ENCODE peak calls at places on chromosomes 1 and 21, in six cellular contexts. G, E, M, O, K and L are unnamed samples.
A peak's percentile ranks its signal among the peaks of the same experiment; 100 is the strongest.

GRCh38 chr1:2343023-2343935 is 48.1 kb downstream of the MORN1 start:
- DNase-seq in G (no peak), E (no peak), M (no peak), O (no peak), K (no peak), L (no peak)

GRCh38 chr1:109248797-109249629 is at the start of gene CELSR2:
- DNase-seq in G (peak; percentile 57), E (no peak), M (peak; percentile 97), O (peak; percentile 85), K (no peak), L (peak; percentile 62)

GRCh38 chr1:206609229-206609991 is 2.9 kb downstream of the EIF2D start:
- DNase-seq in G (no peak), E (no peak), M (no peak), O (no peak), K (no peak), L (no peak)

GRCh38 chr1:84574936-84575335 is 696 bp upstream of the CTBS start:
- DNase-seq in G (no peak), E (no peak), M (no peak), O (no peak), K (no peak), L (no peak)

GRCh38 chr1:153533689-153534201 is 2.0 kb downstream of the S100A6 start:
- DNase-seq in G (peak; percentile 87), E (no peak), M (no peak), O (no peak), K (peak; percentile 51), L (no peak)

GRCh38 chr1:46131093-46131492 is 1.3 kb downstream of the PIK3R3 start:
- DNase-seq in G (peak; percentile 47), E (no peak), M (peak; percentile 7), O (no peak), K (no peak), L (no peak)

GRCh38 chr1:6005276-6005917 is 13.2 kb upstream of the NPHP4 start:
- DNase-seq in G (no peak), E (no peak), M (no peak), O (no peak), K (no peak), L (no peak)

GRCh38 chr1:112807117-112807516 is 92.0 kb upstream of the PPM1J start:
- DNase-seq in G (no peak), E (no peak), M (peak; percentile 66), O (no peak), K (no peak), L (no peak)

GRCh38 chr1:224703702-224704408 is 87.7 kb downstream of the CNIH3 start:
- DNase-seq in G (no peak), E (no peak), M (no peak), O (no peak), K (no peak), L (no peak)

GRCh38 chr1:36414384-36414783 is 16.7 kb upstream of the LSM10 start:
- DNase-seq in G (no peak), E (no peak), M (no peak), O (no peak), K (no peak), L (no peak)

GRCh38 chr1:152410599-152410998 is 3.5 kb downstream of the CRNN start:
- DNase-seq in G (no peak), E (no peak), M (peak; percentile 63), O (no peak), K (no peak), L (no peak)

DNA sequence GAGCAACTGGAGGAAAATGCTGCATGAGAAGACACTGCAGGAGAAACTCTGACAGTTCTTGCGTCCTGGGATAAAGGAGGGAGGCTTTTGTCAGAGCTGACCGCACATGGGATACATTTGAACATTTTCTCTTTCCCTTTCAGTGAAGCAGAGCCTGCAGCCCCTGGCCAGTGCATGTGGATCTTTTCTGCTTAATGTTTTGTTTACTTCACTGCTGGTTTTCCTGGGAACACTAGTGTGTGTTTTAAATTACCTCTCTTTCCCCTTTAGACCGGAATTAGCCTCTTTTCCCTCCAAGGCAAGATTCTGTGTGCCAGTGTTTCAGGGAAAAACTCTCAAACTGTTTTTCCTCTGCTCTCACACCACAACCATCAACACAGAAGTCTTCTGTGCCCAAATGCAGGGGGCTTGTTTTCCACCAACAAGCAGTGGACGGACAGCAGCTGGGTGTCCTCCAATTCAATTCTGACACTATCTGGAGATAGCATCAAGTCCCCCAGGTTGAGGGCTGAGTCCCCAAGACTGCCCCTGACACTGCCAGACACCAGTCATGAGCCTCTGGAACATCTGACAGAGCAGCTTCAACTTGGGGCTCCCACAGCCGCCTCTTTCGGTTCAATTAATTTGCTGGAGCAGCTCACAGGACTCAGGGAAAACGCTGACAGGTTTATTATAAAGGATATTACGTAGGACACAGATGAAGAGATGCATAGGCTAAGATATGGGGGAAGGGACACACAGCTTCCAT is 136.2 kb downstream of the RHOU start:
- DNase-seq in G (peak; percentile 22), E (no peak), M (no peak), O (no peak), K (no peak), L (no peak)
- TF ChIP-seq CTCF in G (no peak), E (no peak), M (no peak), O (no peak), K (no peak), L (no peak)

DNA sequence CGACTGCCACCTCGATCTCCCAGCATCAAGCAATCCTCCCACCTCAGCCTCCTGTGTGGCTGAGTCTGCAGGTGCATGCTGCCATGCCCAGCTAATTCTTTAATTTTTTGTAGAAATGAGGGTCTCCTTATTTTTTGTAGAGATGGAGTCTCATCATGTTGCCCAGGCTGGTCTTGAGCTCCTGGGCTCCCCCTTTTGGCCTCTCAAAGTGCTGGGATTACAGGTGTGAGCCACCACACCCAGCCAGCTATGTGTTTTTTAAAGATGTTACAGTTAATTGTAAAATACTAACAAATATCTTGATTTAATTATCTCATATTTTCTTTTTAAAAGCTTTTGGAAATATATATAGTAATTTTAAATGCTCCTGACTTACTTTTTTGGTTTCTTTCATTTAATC is 181.3 kb upstream of the DMRTA2 start:
- DNase-seq in G (no peak), E (no peak), M (peak; percentile 20), O (no peak), K (no peak), L (no peak)
- TF ChIP-seq CTCF in G (no peak), E (no peak), M (peak; percentile 34), O (peak; percentile 57), K (no peak), L (no peak)

GRCh38 chr1:161374373-161374772 is 6.7 kb upstream of the CFAP126 start:
- DNase-seq in G (peak; percentile 14), E (no peak), M (peak; percentile 26), O (no peak), K (no peak), L (no peak)
- TF ChIP-seq CTCF in G (peak; percentile 15), E (no peak), M (peak; percentile 33), O (peak; percentile 42), K (peak; percentile 34), L (peak; percentile 17)

GRCh38 chr1:55337801-55338447 is 122.8 kb upstream of the USP24 start:
- DNase-seq in G (peak; percentile 83), E (no peak), M (peak; percentile 79), O (peak; percentile 61), K (no peak), L (peak; percentile 31)
- TF ChIP-seq CTCF in G (peak; percentile 37), E (no peak), M (peak; percentile 68), O (peak; percentile 75), K (peak; percentile 67), L (peak; percentile 47)

GRCh38 chr1:205568469-205569361 is 63.1 kb downstream of the ELK4 start:
- DNase-seq in G (no peak), E (no peak), M (peak; percentile 37), O (no peak), K (no peak), L (no peak)

GRCh38 chr1:205570173-205570501 is 61.7 kb downstream of the ELK4 start:
- DNase-seq in G (no peak), E (no peak), M (no peak), O (no peak), K (no peak), L (no peak)

GRCh38 chr1:205568135-205568468 is 63.6 kb downstream of the CDK18 start:
- DNase-seq in G (no peak), E (no peak), M (peak; percentile 35), O (no peak), K (no peak), L (no peak)

GRCh38 chr1:205570796-205571537 is 60.8 kb downstream of the ELK4 start:
- DNase-seq in G (no peak), E (no peak), M (no peak), O (no peak), K (no peak), L (no peak)

GRCh38 chr1:205569411-205570172 is 62.2 kb downstream of the ELK4 start:
- DNase-seq in G (no peak), E (no peak), M (peak; percentile 9), O (no peak), K (no peak), L (no peak)
- TF ChIP-seq CTCF in G (no peak), E (no peak), M (no peak), O (no peak), K (no peak), L (no peak)

GRCh38 chr21:20970691-20971090 is 27.5 kb upstream of the NCAM2 start:
- DNase-seq in G (no peak), E (no peak), M (no peak), O (no peak), K (no peak), L (no peak)

GRCh38 chr21:20968391-20968790 is 29.8 kb upstream of the NCAM2 start:
- DNase-seq in G (peak; percentile 7), E (no peak), M (no peak), O (no peak), K (no peak), L (no peak)

GRCh38 chr21:20971296-20971921 is 26.8 kb upstream of the NCAM2 start:
- DNase-seq in G (peak; percentile 74), E (no peak), M (peak; percentile 84), O (peak; percentile 35), K (peak; percentile 2), L (peak; percentile 70)
- TF ChIP-seq CTCF in G (peak; percentile 42), E (no peak), M (peak; percentile 75), O (peak; percentile 78), K (peak; percentile 59), L (peak; percentile 51)

GRCh38 chr1:61602663-61603062 is 122.3 kb downstream of the TM2D1 start:
- DNase-seq in G (no peak), E (no peak), M (no peak), O (no peak), K (no peak), L (no peak)

GRCh38 chr1:61597601-61598000 is 127.3 kb downstream of the TM2D1 start:
- DNase-seq in G (no peak), E (no peak), M (no peak), O (no peak), K (no peak), L (no peak)
- TF ChIP-seq CTCF in G (no peak), E (no peak), M (no peak), O (no peak), K (no peak), L (no peak)

GRCh38 chr1:25501235-25502058 is 42.0 kb upstream of the LDLRAP1 start:
- DNase-seq in G (peak; percentile 56), E (no peak), M (peak; percentile 96), O (peak; percentile 92), K (peak; percentile 66), L (no peak)
- TF ChIP-seq CTCF in G (no peak), E (no peak), M (peak; percentile 91), O (peak; percentile 87), K (peak; percentile 19), L (peak; percentile 35)

DNA sequence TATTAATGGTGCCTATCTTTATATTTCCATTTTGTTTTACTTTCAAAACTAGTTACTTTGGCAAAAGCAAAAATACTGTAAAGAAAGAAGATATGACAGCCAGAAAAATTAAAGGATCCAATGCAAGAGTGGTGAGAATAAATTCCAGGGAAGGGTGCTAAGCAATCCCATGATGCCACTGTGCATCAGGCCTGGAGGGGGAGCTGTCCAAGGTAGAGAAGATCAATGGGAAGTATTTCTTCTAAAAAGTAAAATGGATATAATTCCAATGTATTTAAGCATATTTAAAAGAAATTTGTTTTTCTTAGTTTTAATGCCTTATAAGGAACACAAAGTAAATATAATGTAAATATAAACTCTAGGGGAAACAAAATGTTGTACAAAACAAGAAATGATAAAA is 1382.2 kb upstream of the B3GALT2 start:
- DNase-seq in G (peak; percentile 27), E (no peak), M (peak; percentile 28), O (no peak), K (no peak), L (no peak)
- TF ChIP-seq CTCF in G (no peak), E (no peak), M (peak; percentile 33), O (peak; percentile 34), K (peak; percentile 29), L (no peak)